ENCODE peak calls at places on chromosomes 12 and 14, in five cellular contexts. R is A549, C is upper lobe of left lung, B is K562, F is H1. O is an unnamed sample.

GRCh38 chr12:16526693-16527092 is 79.3 kb downstream of the LMO3 start:
- DNase-seq in F (no peak), C (no peak), B (no peak), R (peak; percentile 17), O (no peak)

GRCh38 chr12:6549379-6550151 is 6.3 kb downstream of the IFFO1 start:
- DNase-seq in C (no peak), B (no peak), F (no peak), R (no peak), O (no peak)

GRCh38 chr14:54364555-54365415 is 32.0 kb upstream of the CDKN3 start:
- DNase-seq in R (no peak), B (no peak), F (peak; percentile 39), C (no peak), O (no peak)

GRCh38 chr14:34030864-34031263 is 80.0 kb upstream of the EGLN3 start:
- DNase-seq in F (no peak), R (no peak), C (no peak), B (no peak), O (peak; percentile 27)

GRCh38 chr12:125351788-125352187 is 286.6 kb downstream of the AACS start:
- DNase-seq in C (no peak), F (peak; percentile 33), B (no peak), R (no peak), O (no peak)

GRCh38 chr12:113860950-113861349 is 105.2 kb downstream of the RBM19 start:
- DNase-seq in B (peak; percentile 22), F (no peak), R (peak; percentile 71), C (no peak), O (no peak)

GRCh38 chr12:122060069-122060468 is 18.5 kb upstream of the MLXIP start:
- DNase-seq in R (no peak), B (no peak), F (no peak), C (peak; percentile 53), O (no peak)

GRCh38 chr14:80850197-80850814 is 91.2 kb downstream of the CEP128 start:
- DNase-seq in C (no peak), B (peak; percentile 6), F (no peak), R (peak; percentile 52), O (no peak)

GRCh38 chr12:12818693-12819092 is 5.5 kb downstream of the DDX47 start:
- DNase-seq in R (no peak), F (no peak), C (no peak), B (no peak), O (no peak)

GRCh38 chr14:64303471-64303917 is 9.3 kb upstream of the ESR2 start:
- DNase-seq in R (peak; percentile 64), C (no peak), B (peak; percentile 41), F (no peak), O (no peak)

GRCh38 chr12:121803861-121804416 is at the start of gene SETD1B:
- DNase-seq in R (peak; percentile 76), B (peak; percentile 52), C (peak; percentile 91), F (no peak), O (peak; percentile 69)

GRCh38 chr12:108622921-108623514 is 10.7 kb downstream of the SELPLG start:
- DNase-seq in F (no peak), B (no peak), R (no peak), C (no peak), O (no peak)

GRCh38 chr12:21666722-21667121 is 9.1 kb upstream of the LDHB start:
- DNase-seq in F (no peak), B (no peak), R (peak; percentile 45), C (no peak), O (no peak)

GRCh38 chr14:100535287-100536131 is 51.7 kb downstream of the BEGAIN start:
- DNase-seq in R (no peak), B (no peak), C (peak; percentile 44), F (no peak), O (peak; percentile 4)

GRCh38 chr12:121748571-121749265 is 36.2 kb downstream of the TMEM120B start:
- DNase-seq in F (peak; percentile 52), B (peak; percentile 89), C (no peak), R (peak; percentile 96), O (no peak)

GRCh38 chr14:104422301-104423223 is 157.0 kb upstream of the C14orf180 start:
- DNase-seq in F (no peak), B (no peak), C (peak; percentile 75), R (no peak), O (no peak)

GRCh38 chr12:53196486-53196885 is 10.6 kb downstream of the ITGB7 start:
- DNase-seq in B (no peak), F (no peak), R (no peak), C (peak; percentile 74), O (no peak)

GRCh38 chr12:53402871-53403270 is 20.8 kb upstream of the AMHR2 start:
- DNase-seq in B (no peak), R (no peak), C (no peak), F (no peak), O (no peak)

GRCh38 chr12:8123124-8123888 is at the start of gene CLEC4A:
- DNase-seq in R (no peak), C (no peak), B (no peak), F (no peak), O (no peak)

GRCh38 chr14:34496679-34497513 is 34.9 kb upstream of the SPTSSA start:
- DNase-seq in R (peak; percentile 99), F (peak; percentile 58), B (peak; percentile 81), C (no peak), O (peak; percentile 74)

GRCh38 chr14:64700894-64701293 is 3.3 kb upstream of the PLEKHG3 start:
- DNase-seq in F (no peak), B (no peak), R (no peak), C (no peak), O (no peak)

GRCh38 chr12:79023261-79023660 is 158.7 kb downstream of the SYT1 start:
- DNase-seq in R (no peak), B (no peak), F (no peak), C (no peak), O (no peak)

GRCh38 chr14:102304611-102305506 is at the start of gene MOK:
- DNase-seq in F (peak; percentile 100), R (peak; percentile 98), B (peak; percentile 96), C (peak; percentile 100), O (peak; percentile 97)

GRCh38 chr12:66352197-66352596 is 49.9 kb downstream of the HELB start:
- DNase-seq in B (peak; percentile 22), F (peak; percentile 77), R (peak; percentile 42), C (no peak), O (no peak)

GRCh38 chr14:74501135-74501614 is 7.6 kb downstream of the ISCA2 start:
- DNase-seq in R (peak; percentile 68), C (peak; percentile 53), F (peak; percentile 77), B (peak; percentile 37), O (peak; percentile 46)

GRCh38 chr12:123038486-123038885 is 58.0 kb downstream of the ARL6IP4 start:
- DNase-seq in B (no peak), C (no peak), F (no peak), R (no peak), O (no peak)

GRCh38 chr14:68088463-68088862 is 268.9 kb downstream of the RAD51B start:
- DNase-seq in B (no peak), C (no peak), F (no peak), R (peak; percentile 76), O (no peak)

GRCh38 chr14:68085742-68086141 is 266.2 kb downstream of the RAD51B start:
- DNase-seq in B (no peak), C (no peak), F (no peak), R (no peak), O (no peak)

GRCh38 chr14:68084256-68084655 is 264.7 kb downstream of the RAD51B start:
- DNase-seq in B (no peak), C (no peak), F (no peak), R (peak; percentile 62), O (no peak)

GRCh38 chr14:68094158-68094557 is 274.6 kb downstream of the RAD51B start:
- DNase-seq in B (no peak), F (no peak), C (no peak), R (no peak), O (no peak)

DNA sequence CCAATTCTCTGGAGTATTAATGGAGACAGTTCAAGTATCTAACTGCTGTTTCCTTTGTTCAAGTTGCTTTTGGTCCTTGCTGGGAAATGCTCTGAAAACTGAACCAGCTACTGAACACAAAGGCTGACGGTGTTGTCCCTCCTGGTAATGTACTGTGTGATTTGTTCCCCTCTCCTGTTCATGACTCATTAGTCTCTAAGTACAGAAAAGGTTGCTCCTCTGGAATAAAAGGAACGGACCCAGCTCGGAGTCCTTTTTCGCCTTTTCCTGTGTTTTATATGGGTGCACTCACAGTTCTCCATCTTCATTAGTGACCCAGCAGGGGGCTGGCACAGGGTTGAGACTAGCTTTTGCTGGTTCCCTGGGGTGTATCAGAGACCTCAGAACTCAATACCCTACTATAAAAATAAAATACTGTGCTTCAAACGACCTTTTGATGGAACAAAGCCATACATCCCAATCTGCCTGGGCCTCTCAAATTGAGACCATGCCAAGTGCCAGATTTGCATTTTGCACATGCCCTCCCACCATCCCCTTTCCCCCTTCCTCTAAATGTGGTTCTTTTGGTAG is 269.7 kb downstream of the RAD51B start:
- DNase-seq in B (no peak), C (no peak), F (no peak), R (peak; percentile 88), O (no peak)
- TF ChIP-seq EP300 in B (no peak), C (no peak), F (no peak), R (no peak), O (no peak)

GRCh38 chr12:81365284-81365683 is 287.4 kb downstream of the ACSS3 start:
- DNase-seq in B (no peak), C (no peak), R (no peak), F (no peak), O (no peak)

GRCh38 chr12:81359736-81360135 is 281.9 kb downstream of the ACSS3 start:
- DNase-seq in B (no peak), C (no peak), F (no peak), R (no peak), O (no peak)

DNA sequence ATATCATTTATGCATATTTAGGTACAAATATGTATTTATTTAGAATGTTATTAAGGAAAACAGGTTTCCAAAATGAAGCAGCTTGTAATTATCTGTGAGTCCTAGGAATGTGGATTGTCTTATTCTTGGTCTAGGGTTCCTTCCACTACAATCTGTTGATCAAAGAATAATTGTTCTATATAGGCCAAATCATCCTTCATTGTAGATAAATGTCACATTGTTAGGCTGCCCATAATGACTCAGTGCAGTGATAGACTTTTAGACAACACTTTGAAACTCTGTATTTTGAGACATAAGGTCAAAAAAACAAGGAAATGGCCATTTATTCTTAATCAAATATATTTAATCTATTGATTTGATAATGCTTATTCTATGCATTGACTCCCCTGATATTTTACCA is 283.0 kb downstream of the ACSS3 start:
- DNase-seq in F (no peak), B (no peak), R (no peak), C (no peak), O (no peak)
- H3K27ac ChIP-seq in F (no peak overlapping the region), B (no peak overlapping the region), R (no peak overlapping the region), C (no peak overlapping the region), O (no peak overlapping the region)

GRCh38 chr14:75542585-75543091 is 20.4 kb downstream of the BATF start:
- DNase-seq in F (no peak), R (no peak), B (peak; percentile 55), C (peak; percentile 29), O (peak; percentile 64)
- H3K4me3 ChIP-seq in F (no peak overlapping the region), R (no peak overlapping the region), B (no peak overlapping the region), C (no peak overlapping the region), O (no peak overlapping the region)

DNA sequence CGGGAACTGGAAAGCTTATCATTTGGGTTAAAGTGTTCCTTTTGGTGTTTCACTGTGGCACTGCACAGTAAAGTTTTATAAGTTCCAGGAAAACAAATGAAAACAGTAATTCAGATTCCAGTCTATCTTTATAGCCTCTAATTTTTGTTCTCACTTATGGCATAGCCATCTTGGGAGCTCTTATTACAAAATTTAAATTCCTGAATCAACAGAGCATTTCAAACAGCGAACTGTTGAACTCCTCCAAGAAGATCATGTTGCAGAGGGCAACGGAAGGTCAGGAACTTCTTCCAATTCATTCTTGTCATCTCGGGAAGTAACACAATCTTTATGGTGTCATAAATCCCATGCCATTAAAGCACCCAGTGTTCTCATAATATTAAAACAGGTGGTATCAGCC is 229.1 kb downstream of the KCNC2 start:
- DNase-seq in F (no peak), C (no peak), B (no peak), R (peak; percentile 38), O (no peak)
- TF ChIP-seq EP300 in F (no peak), C (no peak), B (no peak), R (no peak), O (no peak)

O was measured in transverse colon.